ENCODE peak calls at places on chromosomes 12 and 14, in four cellular contexts. E is activated naive CD8-positive, alpha-beta T cell treated with anti-CD3 and anti-CD28 coated beads for 36 hours; Z is NCI-H1436; M is memory B cell. P is an unnamed sample.

GRCh38 chr14:100143934-100144333 is 15.5 kb downstream of the DEGS2 start:
- DNase-seq in E (no peak), Z (no peak), M (no peak), P (no peak)

GRCh38 chr12:64273527-64274403 is 51.7 kb upstream of the KICS2 start:
- DNase-seq in E (no peak), Z (no peak), M (no peak), P (peak; percentile 28)

GRCh38 chr12:100464529-100464928 is 9.1 kb upstream of the NR1H4 start:
- DNase-seq in E (no peak), Z (no peak), M (no peak), P (no peak)

GRCh38 chr14:97848351-97848980 is 1051.3 kb downstream of the VRK1 start:
- DNase-seq in E (no peak), Z (no peak), M (no peak), P (no peak)

GRCh38 chr14:78595797-78596196 is 425.6 kb downstream of the NRXN3 start:
- DNase-seq in E (no peak), Z (peak; percentile 41), M (no peak), P (no peak)

GRCh38 chr14:85528882-85529585 is 910 bp upstream of the FLRT2 start:
- DNase-seq in E (no peak), Z (no peak), M (no peak), P (no peak)

GRCh38 chr14:92759300-92759678 is 10.9 kb upstream of the LGMN start:
- DNase-seq in E (peak; percentile 27), Z (no peak), M (no peak), P (no peak)

GRCh38 chr12:42086021-42086420 is 58.7 kb downstream of the GXYLT1 start:
- DNase-seq in E (no peak), Z (no peak), M (no peak), P (no peak)

GRCh38 chr12:115452751-115453281 is 768.8 kb upstream of the TBX3 start:
- DNase-seq in E (no peak), Z (no peak), M (no peak), P (no peak)

GRCh38 chr12:53074999-53075370 is 4.2 kb downstream of the SPRYD3 start:
- DNase-seq in E (no peak), Z (no peak), M (no peak), P (no peak)

GRCh38 chr12:127621366-127621765 is 645.6 kb upstream of the TMEM132C start:
- DNase-seq in E (no peak), Z (no peak), M (no peak), P (no peak)

GRCh38 chr14:88380405-88380804 is 5.1 kb upstream of the SPATA7 start:
- DNase-seq in E (no peak), Z (peak; percentile 17), M (no peak), P (no peak)

GRCh38 chr12:4112290-4112689 is 161.3 kb upstream of the CCND2 start:
- DNase-seq in E (no peak), Z (no peak), M (no peak), P (no peak)

GRCh38 chr12:127613056-127613455 is 653.9 kb upstream of the TMEM132C start:
- DNase-seq in E (no peak), Z (no peak), M (no peak), P (no peak)

P was measured in stimulated activated CD8-positive, alpha-beta memory T cell treated with anti-CD3 and anti-CD28 coated beads, Interleukin-4, amount 100 ng/mL, for 48 hours.